ENCODE peak calls at places on chromosome 12, in ten cellular contexts. I is GM23248; G is aorta; V is stomach; L is effector memory CD4-positive, alpha-beta T cell; T is BE2C; Q is sigmoid colon; F is body of pancreas; P is upper lobe of right lung; B is left ventricle myocardium inferior. A is an unnamed sample.

GRCh38 chr12:12999276-12999958 is 648 bp downstream of the HEBP1 start:
- DNase-seq in I (peak; percentile 49), G (no peak), V (no peak), L (no peak), T (no peak), Q (no peak), F (peak; percentile 30), P (no peak), B (no peak), A (peak; percentile 75)

GRCh38 chr12:793037-793436 is 40.7 kb downstream of the WNK1 start:
- DNase-seq in I (peak; percentile 57), G (no peak), V (no peak), L (no peak), T (no peak), Q (no peak), F (no peak), P (no peak), B (no peak), A (no peak)

GRCh38 chr12:28882444-28882843 is 266.6 kb upstream of the FAR2 start:
- DNase-seq in I (no peak), G (no peak), V (no peak), L (no peak), T (no peak), Q (no peak), F (no peak), P (no peak), B (no peak), A (no peak)

GRCh38 chr12:62714409-62715075 is 220.4 kb downstream of the PPM1H start:
- DNase-seq in I (no peak), G (no peak), V (no peak), L (no peak), T (no peak), Q (no peak), F (no peak), P (no peak), B (peak; percentile 63), A (no peak)

GRCh38 chr12:65925626-65926025 is 101.3 kb downstream of the HMGA2 start:
- DNase-seq in I (no peak), G (no peak), V (no peak), L (no peak), T (no peak), Q (no peak), F (no peak), P (no peak), B (no peak), A (no peak)

GRCh38 chr12:24416423-24417109 is 467.1 kb upstream of the SOX5 start:
- DNase-seq in I (no peak), G (no peak), V (no peak), L (no peak), T (no peak), Q (no peak), F (no peak), P (no peak), B (no peak), A (no peak)

GRCh38 chr12:8890313-8891084 is 23.8 kb upstream of the PHC1 start:
- DNase-seq in I (peak; percentile 60), G (no peak), V (peak; percentile 51), L (peak; percentile 46), T (peak; percentile 60), Q (no peak), F (peak; percentile 55), P (no peak), B (no peak), A (peak; percentile 81)

GRCh38 chr12:57459750-57460400 is at the start of gene GLI1:
- DNase-seq in I (peak; percentile 68), G (no peak), V (no peak), L (no peak), T (peak; percentile 38), Q (no peak), F (no peak), P (no peak), B (no peak), A (peak; percentile 75)

GRCh38 chr12:38915783-38916182 is 10.4 kb upstream of the CPNE8 start:
- DNase-seq in I (no peak), G (no peak), V (no peak), L (no peak), T (peak; percentile 42), Q (no peak), F (no peak), P (no peak), B (no peak), A (no peak)

GRCh38 chr12:64006211-64006610 is 161.7 kb downstream of the SRGAP1 start:
- DNase-seq in I (peak; percentile 71), G (no peak), V (no peak), L (no peak), T (no peak), Q (no peak), F (no peak), P (no peak), B (no peak), A (no peak)

GRCh38 chr12:109961201-109961600 is 35.0 kb downstream of the GIT2 start:
- DNase-seq in I (no peak), G (no peak), V (no peak), L (no peak), T (no peak), Q (no peak), F (peak; percentile 21), P (no peak), B (peak; percentile 23), A (no peak)

GRCh38 chr12:57672801-57673200 is 21.1 kb upstream of the OS9 start:
- DNase-seq in I (no peak), G (no peak), V (no peak), L (no peak), T (no peak), Q (no peak), F (no peak), P (no peak), B (no peak), A (no peak)

GRCh38 chr12:87779016-87779415 is 250.2 kb downstream of the C12orf50 start:
- DNase-seq in I (no peak), G (no peak), V (no peak), L (no peak), T (no peak), Q (no peak), F (no peak), P (no peak), B (no peak), A (no peak)

GRCh38 chr12:66232258-66232657 is 43.2 kb downstream of the IRAK3 start:
- DNase-seq in I (no peak), G (no peak), V (peak; percentile 47), L (no peak), T (no peak), Q (no peak), F (peak; percentile 17), P (no peak), B (no peak), A (no peak)

DNA sequence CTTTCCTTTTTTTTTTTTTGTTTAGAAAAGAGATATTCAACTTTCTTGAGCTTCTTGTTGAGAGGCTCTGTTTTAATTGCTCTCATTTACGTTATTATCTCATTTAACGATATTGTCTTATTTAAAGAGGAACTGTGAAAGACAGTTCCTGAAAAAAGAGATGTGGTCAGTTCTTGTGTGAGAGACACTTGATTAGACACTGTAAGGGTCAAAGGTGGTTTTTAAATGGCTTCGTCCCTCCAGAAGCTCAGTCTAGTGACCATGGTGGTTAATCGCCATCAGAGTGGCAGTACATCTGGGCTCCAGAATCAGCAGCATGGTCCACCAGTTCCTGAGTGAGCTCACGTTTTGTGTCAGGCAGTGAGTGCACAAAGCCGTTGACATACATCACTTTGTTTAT is 57.9 kb upstream of the KCNA5 start:
- DNase-seq in I (no peak), G (no peak), V (no peak), L (no peak), T (no peak), Q (no peak), F (no peak), P (no peak), B (no peak), A (no peak)
- H3K27me3 ChIP-seq in I (peaks cover 20% of the 10 kb centered on the region), G (no peaks in the 10 kb centered on the region), V (no peaks in the 10 kb centered on the region), L (no peaks in the 10 kb centered on the region), T (peaks cover 17% of the 10 kb centered on the region), Q (no peaks in the 10 kb centered on the region), F (no peaks in the 10 kb centered on the region), P (peaks cover 40% of the 10 kb centered on the region), B (peaks cover 89% of the 10 kb centered on the region), A (no peaks in the 10 kb centered on the region)

DNA sequence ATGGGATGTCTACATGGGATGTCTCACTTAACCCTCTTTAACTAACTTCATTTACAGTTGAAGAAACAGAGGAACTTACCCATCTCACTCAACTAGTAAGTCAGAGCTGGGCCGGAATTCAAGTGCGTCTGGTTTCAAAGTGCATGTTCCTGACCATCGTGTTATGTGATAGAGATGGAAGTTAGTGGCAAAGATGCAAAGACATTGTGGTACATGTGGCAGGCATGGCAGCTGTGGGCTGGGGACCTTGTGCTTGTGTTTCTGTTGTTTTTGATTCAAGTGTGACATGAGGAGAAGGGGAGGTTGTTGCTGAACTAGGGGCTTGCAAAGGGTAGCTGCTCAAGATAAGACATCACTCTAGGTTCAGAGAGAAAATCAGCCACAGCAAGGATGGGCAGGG is 2.3 kb upstream of the KRT74 start:
- DNase-seq in I (no peak), G (no peak), V (no peak), L (no peak), T (no peak), Q (peak; percentile 27), F (no peak), P (peak; percentile 12), B (no peak), A (no peak)
- H3K4me3 ChIP-seq in I (no peak overlapping the region), G (no peak overlapping the region), V (no peak overlapping the region), L (no peak overlapping the region), T (no peak overlapping the region), Q (no peak overlapping the region), F (no peak overlapping the region), P (no peak overlapping the region), B (no peak overlapping the region), A (no peak overlapping the region)

GRCh38 chr12:71315328-71315960 is 124.2 kb upstream of the LGR5 start:
- DNase-seq in I (no peak), G (no peak), V (peak; percentile 25), L (no peak), T (no peak), Q (no peak), F (no peak), P (no peak), B (no peak), A (no peak)
- H3K27me3 ChIP-seq in I (no peaks in the 10 kb centered on the region), G (no peaks in the 10 kb centered on the region), V (no peaks in the 10 kb centered on the region), L (no peaks in the 10 kb centered on the region), T (no peaks in the 10 kb centered on the region), Q (no peaks in the 10 kb centered on the region), F (no peaks in the 10 kb centered on the region), P (no peaks in the 10 kb centered on the region), B (no peaks in the 10 kb centered on the region), A (no peaks in the 10 kb centered on the region)

GRCh38 chr12:94123127-94123526 is 25.2 kb upstream of the PLXNC1 start:
- DNase-seq in I (no peak), G (no peak), V (no peak), L (no peak), T (no peak), Q (no peak), F (no peak), P (no peak), B (no peak), A (no peak)
- H3K4me3 ChIP-seq in I (no peak overlapping the region), G (no peak overlapping the region), V (no peak overlapping the region), L (no peak overlapping the region), T (no peak overlapping the region), Q (no peak overlapping the region), F (no peak overlapping the region), P (no peak overlapping the region), B (no peak overlapping the region), A (no peak overlapping the region)